ENCODE peak calls at places on chromosome 2, in ten cellular contexts. One of them, this sample, is unnamed.

GRCh38 chr2:127086800-127087737 is 19.9 kb downstream of the BIN1 start:
- DNase-seq in activated T-helper 1 cell treated with Interleukin-2 at 50 U/mL for 16 hours: no peak
- DNase-seq in activated CD4-positive, alpha-beta T cell treated with anti-CD3 and anti-CD28 coated beads, Interleukin-2, amount 10 ng/mL, durations not matched to agents 24 days and 14 days: no peak
- DNase-seq in cardiac fibroblast: peak; percentile 97
- DNase-seq in pons: peak; percentile 76
- DNase-seq in GM04504: no peak
- DNase-seq in left lobe of liver: no peak
- DNase-seq in HFFc6: peak; percentile 27
- DNase-seq in stimulated activated CD4-positive, alpha-beta T cell treated with anti-CD3 and anti-CD28 coated beads, Interleukin-4, amount 100 ng/mL, for 1 hour: no peak
- DNase-seq in sciatic nerve: peak; percentile 92
- DNase-seq in this sample: no peak

GRCh38 chr2:237700583-237701032 is 73.2 kb downstream of the LRRFIP1 start:
- DNase-seq in activated T-helper 1 cell treated with Interleukin-2 at 50 U/mL for 16 hours: peak; percentile 35
- DNase-seq in activated CD4-positive, alpha-beta T cell treated with anti-CD3 and anti-CD28 coated beads, Interleukin-2, amount 10 ng/mL, durations not matched to agents 24 days and 14 days: peak; percentile 93
- DNase-seq in cardiac fibroblast: peak; percentile 90
- DNase-seq in pons: no peak
- DNase-seq in GM04504: no peak
- DNase-seq in left lobe of liver: peak; percentile 42
- DNase-seq in HFFc6: peak; percentile 42
- DNase-seq in stimulated activated CD4-positive, alpha-beta T cell treated with anti-CD3 and anti-CD28 coated beads, Interleukin-4, amount 100 ng/mL, for 1 hour: peak; percentile 78
- DNase-seq in sciatic nerve: no peak
- DNase-seq in this sample: no peak

GRCh38 chr2:121055088-121055487 is 229.9 kb downstream of the TFCP2L1 start:
- DNase-seq in activated T-helper 1 cell treated with Interleukin-2 at 50 U/mL for 16 hours: no peak
- DNase-seq in activated CD4-positive, alpha-beta T cell treated with anti-CD3 and anti-CD28 coated beads, Interleukin-2, amount 10 ng/mL, durations not matched to agents 24 days and 14 days: no peak
- DNase-seq in cardiac fibroblast: no peak
- DNase-seq in pons: no peak
- DNase-seq in GM04504: no peak
- DNase-seq in left lobe of liver: no peak
- DNase-seq in HFFc6: no peak
- DNase-seq in stimulated activated CD4-positive, alpha-beta T cell treated with anti-CD3 and anti-CD28 coated beads, Interleukin-4, amount 100 ng/mL, for 1 hour: no peak
- DNase-seq in sciatic nerve: no peak
- DNase-seq in this sample: no peak

GRCh38 chr2:99448556-99448955 is 41.3 kb downstream of the REV1 start:
- DNase-seq in activated T-helper 1 cell treated with Interleukin-2 at 50 U/mL for 16 hours: no peak
- DNase-seq in activated CD4-positive, alpha-beta T cell treated with anti-CD3 and anti-CD28 coated beads, Interleukin-2, amount 10 ng/mL, durations not matched to agents 24 days and 14 days: no peak
- DNase-seq in cardiac fibroblast: peak; percentile 59
- DNase-seq in pons: no peak
- DNase-seq in GM04504: no peak
- DNase-seq in left lobe of liver: no peak
- DNase-seq in HFFc6: peak; percentile 32
- DNase-seq in stimulated activated CD4-positive, alpha-beta T cell treated with anti-CD3 and anti-CD28 coated beads, Interleukin-4, amount 100 ng/mL, for 1 hour: no peak
- DNase-seq in sciatic nerve: no peak
- DNase-seq in this sample: peak; percentile 86

GRCh38 chr2:218708086-218708485 is 2.5 kb upstream of the TTLL4 start:
- DNase-seq in activated T-helper 1 cell treated with Interleukin-2 at 50 U/mL for 16 hours: no peak
- DNase-seq in activated CD4-positive, alpha-beta T cell treated with anti-CD3 and anti-CD28 coated beads, Interleukin-2, amount 10 ng/mL, durations not matched to agents 24 days and 14 days: no peak
- DNase-seq in cardiac fibroblast: no peak
- DNase-seq in pons: no peak
- DNase-seq in GM04504: no peak
- DNase-seq in left lobe of liver: no peak
- DNase-seq in HFFc6: no peak
- DNase-seq in stimulated activated CD4-positive, alpha-beta T cell treated with anti-CD3 and anti-CD28 coated beads, Interleukin-4, amount 100 ng/mL, for 1 hour: no peak
- DNase-seq in sciatic nerve: no peak
- DNase-seq in this sample: no peak

GRCh38 chr2:209900638-209901037 is 101.8 kb upstream of the RPE start:
- DNase-seq in activated T-helper 1 cell treated with Interleukin-2 at 50 U/mL for 16 hours: no peak
- DNase-seq in activated CD4-positive, alpha-beta T cell treated with anti-CD3 and anti-CD28 coated beads, Interleukin-2, amount 10 ng/mL, durations not matched to agents 24 days and 14 days: no peak
- DNase-seq in cardiac fibroblast: no peak
- DNase-seq in pons: no peak
- DNase-seq in GM04504: no peak
- DNase-seq in left lobe of liver: no peak
- DNase-seq in HFFc6: no peak
- DNase-seq in stimulated activated CD4-positive, alpha-beta T cell treated with anti-CD3 and anti-CD28 coated beads, Interleukin-4, amount 100 ng/mL, for 1 hour: no peak
- DNase-seq in sciatic nerve: no peak
- DNase-seq in this sample: no peak

GRCh38 chr2:185921048-185921756 is 182.6 kb downstream of the FSIP2 start:
- DNase-seq in activated T-helper 1 cell treated with Interleukin-2 at 50 U/mL for 16 hours: no peak
- DNase-seq in activated CD4-positive, alpha-beta T cell treated with anti-CD3 and anti-CD28 coated beads, Interleukin-2, amount 10 ng/mL, durations not matched to agents 24 days and 14 days: no peak
- DNase-seq in cardiac fibroblast: no peak
- DNase-seq in pons: no peak
- DNase-seq in GM04504: no peak
- DNase-seq in left lobe of liver: no peak
- DNase-seq in HFFc6: no peak
- DNase-seq in stimulated activated CD4-positive, alpha-beta T cell treated with anti-CD3 and anti-CD28 coated beads, Interleukin-4, amount 100 ng/mL, for 1 hour: no peak
- DNase-seq in sciatic nerve: no peak
- DNase-seq in this sample: no peak

GRCh38 chr2:127051780-127052067 is 55.2 kb downstream of the BIN1 start:
- DNase-seq in activated T-helper 1 cell treated with Interleukin-2 at 50 U/mL for 16 hours: no peak
- DNase-seq in activated CD4-positive, alpha-beta T cell treated with anti-CD3 and anti-CD28 coated beads, Interleukin-2, amount 10 ng/mL, durations not matched to agents 24 days and 14 days: no peak
- DNase-seq in cardiac fibroblast: no peak
- DNase-seq in pons: no peak
- DNase-seq in GM04504: no peak
- DNase-seq in left lobe of liver: no peak
- DNase-seq in HFFc6: no peak
- DNase-seq in stimulated activated CD4-positive, alpha-beta T cell treated with anti-CD3 and anti-CD28 coated beads, Interleukin-4, amount 100 ng/mL, for 1 hour: no peak
- DNase-seq in sciatic nerve: no peak
- DNase-seq in this sample: no peak

GRCh38 chr2:145751155-145751554 is 1231.2 kb upstream of the ZEB2 start:
- DNase-seq in activated T-helper 1 cell treated with Interleukin-2 at 50 U/mL for 16 hours: no peak
- DNase-seq in activated CD4-positive, alpha-beta T cell treated with anti-CD3 and anti-CD28 coated beads, Interleukin-2, amount 10 ng/mL, durations not matched to agents 24 days and 14 days: no peak
- DNase-seq in cardiac fibroblast: no peak
- DNase-seq in pons: peak; percentile 25
- DNase-seq in GM04504: no peak
- DNase-seq in left lobe of liver: no peak
- DNase-seq in HFFc6: no peak
- DNase-seq in stimulated activated CD4-positive, alpha-beta T cell treated with anti-CD3 and anti-CD28 coated beads, Interleukin-4, amount 100 ng/mL, for 1 hour: no peak
- DNase-seq in sciatic nerve: no peak
- DNase-seq in this sample: no peak

GRCh38 chr2:68172990-68173715 is 15.5 kb downstream of the PNO1 start:
- DNase-seq in activated T-helper 1 cell treated with Interleukin-2 at 50 U/mL for 16 hours: no peak
- DNase-seq in activated CD4-positive, alpha-beta T cell treated with anti-CD3 and anti-CD28 coated beads, Interleukin-2, amount 10 ng/mL, durations not matched to agents 24 days and 14 days: no peak
- DNase-seq in cardiac fibroblast: no peak
- DNase-seq in pons: peak; percentile 12
- DNase-seq in GM04504: no peak
- DNase-seq in left lobe of liver: no peak
- DNase-seq in HFFc6: no peak
- DNase-seq in stimulated activated CD4-positive, alpha-beta T cell treated with anti-CD3 and anti-CD28 coated beads, Interleukin-4, amount 100 ng/mL, for 1 hour: no peak
- DNase-seq in sciatic nerve: no peak
- DNase-seq in this sample: no peak

GRCh38 chr2:17540813-17541513 is 467 bp downstream of the VSNL1 start:
- DNase-seq in activated T-helper 1 cell treated with Interleukin-2 at 50 U/mL for 16 hours: no peak
- DNase-seq in activated CD4-positive, alpha-beta T cell treated with anti-CD3 and anti-CD28 coated beads, Interleukin-2, amount 10 ng/mL, durations not matched to agents 24 days and 14 days: no peak
- DNase-seq in cardiac fibroblast: no peak
- DNase-seq in pons: no peak
- DNase-seq in GM04504: no peak
- DNase-seq in left lobe of liver: no peak
- DNase-seq in HFFc6: no peak
- DNase-seq in stimulated activated CD4-positive, alpha-beta T cell treated with anti-CD3 and anti-CD28 coated beads, Interleukin-4, amount 100 ng/mL, for 1 hour: no peak
- DNase-seq in sciatic nerve: no peak
- DNase-seq in this sample: no peak

GRCh38 chr2:172462393-172463381 is 35.3 kb downstream of the ITGA6 start:
- DNase-seq in activated T-helper 1 cell treated with Interleukin-2 at 50 U/mL for 16 hours: no peak
- DNase-seq in activated CD4-positive, alpha-beta T cell treated with anti-CD3 and anti-CD28 coated beads, Interleukin-2, amount 10 ng/mL, durations not matched to agents 24 days and 14 days: peak; percentile 86
- DNase-seq in cardiac fibroblast: no peak
- DNase-seq in pons: no peak
- DNase-seq in GM04504: no peak
- DNase-seq in left lobe of liver: no peak
- DNase-seq in HFFc6: no peak
- DNase-seq in stimulated activated CD4-positive, alpha-beta T cell treated with anti-CD3 and anti-CD28 coated beads, Interleukin-4, amount 100 ng/mL, for 1 hour: no peak
- DNase-seq in sciatic nerve: no peak
- DNase-seq in this sample: no peak